ENCODE peak calls at places on chromosomes 13 and 19, in eight cellular contexts. K is NCI-H2171 treated with DMSO at 0.1 percent for 48 hours; U is astrocyte of the spinal cord; V is stimulated activated CD4-positive, alpha-beta T cell treated with anti-CD3 and anti-CD28 coated beads, Interleukin-12 subunit alpha, Interleukin-12 subunit beta, amount 100 ng/mL, for 4 hours; F is glutamatergic neuron; N is heart right ventricle; W is HTR-8/SVneo; E is Kasumi-1. H is an unnamed sample.

GRCh38 chr13:52786747-52787146 is 47.1 kb upstream of the CNMD start:
- DNase-seq in E (no peak), K (no peak), F (no peak), N (no peak), V (no peak), W (no peak), U (no peak), H (no peak)

GRCh38 chr19:3509566-3509989 is 3.5 kb downstream of the FZR1 start:
- DNase-seq in N (no peak), U (peak; percentile 73), K (no peak), V (no peak), W (no peak), F (no peak), E (no peak), H (no peak)

GRCh38 chr13:100388923-100389322 is 199.7 kb downstream of the GGACT start:
- DNase-seq in N (no peak), W (no peak), V (no peak), K (no peak), U (no peak), F (no peak), E (peak; percentile 13), H (no peak)

GRCh38 chr13:111058796-111059506 is 56.2 kb upstream of the ARHGEF7 start:
- DNase-seq in F (no peak), K (no peak), N (no peak), W (no peak), U (no peak), V (no peak), E (no peak), H (no peak)

GRCh38 chr13:61030445-61030844 is 385.2 kb downstream of the PCDH20 start:
- DNase-seq in U (no peak), N (no peak), W (no peak), E (no peak), V (no peak), F (no peak), K (no peak), H (no peak)

GRCh38 chr13:48255954-48256353 is 22.9 kb downstream of the ITM2B start:
- DNase-seq in K (no peak), W (no peak), V (no peak), E (no peak), N (no peak), F (no peak), U (peak; percentile 6), H (no peak)

GRCh38 chr13:40016953-40017660 is 361.6 kb downstream of the COG6 start:
- DNase-seq in N (no peak), V (no peak), W (no peak), K (no peak), U (no peak), E (no peak), F (no peak), H (no peak)

GRCh38 chr19:1388637-1389026 is 4.9 kb downstream of the NDUFS7 start:
- DNase-seq in F (no peak), U (no peak), V (no peak), N (no peak), E (no peak), K (no peak), W (no peak), H (no peak)

GRCh38 chr19:6833166-6833790 is 54.1 kb upstream of the ADGRE1 start:
- DNase-seq in W (no peak), K (no peak), V (no peak), N (no peak), F (no peak), U (no peak), E (no peak), H (no peak)

GRCh38 chr13:99626461-99627082 is 125.3 kb downstream of the TM9SF2 start:
- DNase-seq in E (no peak), N (no peak), V (no peak), K (no peak), U (peak; percentile 54), F (no peak), W (peak; percentile 20), H (no peak)

GRCh38 chr19:16252459-16253205 is 54.9 kb downstream of the AP1M1 start:
- DNase-seq in W (no peak), E (no peak), U (no peak), V (no peak), F (no peak), N (peak; percentile 41), K (no peak), H (no peak)

GRCh38 chr19:46210634-46211033 is 18.9 kb upstream of the IGFL1 start:
- DNase-seq in E (no peak), N (no peak), W (no peak), F (no peak), U (no peak), K (no peak), V (no peak), H (no peak)

GRCh38 chr19:11096210-11096841 is 7.1 kb downstream of the LDLR start:
- DNase-seq in F (no peak), K (no peak), N (peak; percentile 57), E (peak; percentile 22), V (peak; percentile 31), W (no peak), U (peak; percentile 92), H (peak; percentile 73)

GRCh38 chr13:43802511-43802910 is 15.7 kb upstream of the ENOX1 start:
- DNase-seq in N (no peak), U (no peak), W (no peak), K (no peak), E (no peak), V (no peak), F (no peak), H (no peak)

GRCh38 chr19:46201413-46202310 is 27.9 kb upstream of the IGFL1 start:
- DNase-seq in U (no peak), W (no peak), F (no peak), E (no peak), N (no peak), K (no peak), V (no peak), H (no peak)

GRCh38 chr19:49403404-49404187 is 15.5 kb downstream of the KASH5 start:
- DNase-seq in K (peak; percentile 100), N (no peak), F (peak; percentile 58), E (peak; percentile 70), V (no peak), W (peak; percentile 60), U (peak; percentile 80), H (no peak)

GRCh38 chr19:50433201-50434180 is 799 bp downstream of the MYBPC2 start:
- DNase-seq in K (no peak), W (no peak), E (no peak), U (no peak), V (no peak), F (no peak), N (no peak), H (no peak)

GRCh38 chr19:46040952-46041500 is at the start of gene IGFL4:
- DNase-seq in K (peak; percentile 74), W (no peak), F (no peak), V (no peak), N (no peak), U (no peak), E (no peak), H (no peak)

GRCh38 chr13:99572921-99573320 is 71.6 kb downstream of the TM9SF2 start:
- DNase-seq in E (no peak), U (no peak), N (no peak), V (no peak), W (no peak), F (no peak), K (no peak), H (no peak)

GRCh38 chr19:3976495-3977241 is 5.8 kb upstream of the DAPK3 start:
- DNase-seq in F (no peak), V (peak; percentile 20), W (no peak), N (peak; percentile 5), U (no peak), E (no peak), K (no peak), H (peak; percentile 37)

GRCh38 chr13:36475468-36475867 is 43.2 kb downstream of the CCNA1 start:
- DNase-seq in N (no peak), W (no peak), U (no peak), F (no peak), E (no peak), V (no peak), K (no peak), H (no peak)

GRCh38 chr13:109088101-109088500 is 458.7 kb downstream of the MYO16 start:
- DNase-seq in K (no peak), V (no peak), W (no peak), U (no peak), N (no peak), F (no peak), E (no peak), H (no peak)

GRCh38 chr19:5220866-5221265 is 119.7 kb downstream of the PTPRS start:
- DNase-seq in E (no peak), V (no peak), U (no peak), W (no peak), K (no peak), F (no peak), N (no peak), H (no peak)

GRCh38 chr19:13718733-13719132 is 45.6 kb upstream of the MRI1 start:
- DNase-seq in W (peak; percentile 45), F (peak; percentile 64), K (peak; percentile 98), E (no peak), U (peak; percentile 66), N (no peak), V (no peak), H (no peak)

GRCh38 chr13:78993792-78994191 is 334.8 kb upstream of the OBI1 start:
- DNase-seq in W (no peak), K (no peak), U (no peak), V (no peak), F (no peak), E (no peak), N (no peak), H (no peak)

GRCh38 chr13:35979378-35979911 is 151.7 kb downstream of the DCLK1 start:
- DNase-seq in E (no peak), F (no peak), K (no peak), V (no peak), W (no peak), U (peak; percentile 98), N (peak; percentile 69), H (peak; percentile 81)

GRCh38 chr19:38194061-38194701 is 29.8 kb downstream of the DPF1 start:
- DNase-seq in E (no peak), V (no peak), N (no peak), F (no peak), W (no peak), K (peak; percentile 99), U (no peak), H (no peak)

GRCh38 chr13:25836709-25837316 is 215.0 kb downstream of the SHISA2 start:
- DNase-seq in E (no peak), U (no peak), W (no peak), F (no peak), K (no peak), V (no peak), N (no peak), H (no peak)

GRCh38 chr13:48400820-48401219 is 12.1 kb downstream of the LPAR6 start:
- DNase-seq in K (no peak), F (no peak), W (peak; percentile 10), V (no peak), E (peak; percentile 47), N (no peak), U (peak; percentile 79), H (no peak)

GRCh38 chr19:5001547-5002131 is 32.7 kb downstream of the KDM4B start:
- DNase-seq in U (peak; percentile 67), W (peak; percentile 49), F (peak; percentile 63), N (no peak), V (peak; percentile 38), E (peak; percentile 72), K (peak; percentile 14), H (no peak)

GRCh38 chr19:51020988-51021651 is 1.6 kb upstream of the KLK10 start:
- DNase-seq in F (no peak), N (peak; percentile 13), K (peak; percentile 24), U (peak; percentile 25), E (peak; percentile 66), W (peak; percentile 52), V (no peak), H (no peak)

GRCh38 chr19:47487551-47488515 is 3.8 kb upstream of the KPTN start:
- DNase-seq in F (no peak), N (no peak), V (no peak), K (no peak), W (no peak), E (no peak), U (no peak), H (no peak)